ENCODE peak calls at places on chromosome X, in ten cellular contexts. One of them, this sample, is unnamed.

GRCh38 chrX:96480081-96480480 is 204.6 kb upstream of the DIAPH2 start:
- DNase-seq in mesendoderm: no peak
- DNase-seq in left ventricle myocardium inferior: no peak
- DNase-seq in choroid plexus epithelial cell: peak; percentile 37
- DNase-seq in esophagus squamous epithelium: no peak
- DNase-seq in RWPE2: no peak
- DNase-seq in CD4-positive, alpha-beta memory T cell: no peak
- DNase-seq in right lobe of liver: no peak
- DNase-seq in mesenchymal stem cell: peak; percentile 13
- DNase-seq in SK-N-SH: no peak
- DNase-seq in this sample: no peak

GRCh38 chrX:145751943-145752342 is 65.7 kb upstream of the SLITRK2 start:
- DNase-seq in mesendoderm: no peak
- DNase-seq in left ventricle myocardium inferior: no peak
- DNase-seq in choroid plexus epithelial cell: peak; percentile 0
- DNase-seq in esophagus squamous epithelium: no peak
- DNase-seq in RWPE2: no peak
- DNase-seq in CD4-positive, alpha-beta memory T cell: no peak
- DNase-seq in right lobe of liver: no peak
- DNase-seq in mesenchymal stem cell: no peak
- DNase-seq in SK-N-SH: no peak
- DNase-seq in this sample: no peak

GRCh38 chrX:36978886-36979285 is 29.3 kb upstream of the FAM47C start:
- DNase-seq in mesendoderm: no peak
- DNase-seq in left ventricle myocardium inferior: no peak
- DNase-seq in choroid plexus epithelial cell: peak; percentile 5
- DNase-seq in esophagus squamous epithelium: no peak
- DNase-seq in RWPE2: no peak
- DNase-seq in CD4-positive, alpha-beta memory T cell: no peak
- DNase-seq in right lobe of liver: no peak
- DNase-seq in mesenchymal stem cell: no peak
- DNase-seq in SK-N-SH: no peak
- DNase-seq in this sample: no peak

GRCh38 chrX:19964017-19964710 is 26.7 kb downstream of the BCLAF3 start:
- DNase-seq in mesendoderm: no peak
- DNase-seq in left ventricle myocardium inferior: no peak
- DNase-seq in choroid plexus epithelial cell: no peak
- DNase-seq in esophagus squamous epithelium: no peak
- DNase-seq in RWPE2: no peak
- DNase-seq in CD4-positive, alpha-beta memory T cell: no peak
- DNase-seq in right lobe of liver: no peak
- DNase-seq in mesenchymal stem cell: no peak
- DNase-seq in SK-N-SH: no peak
- DNase-seq in this sample: no peak

GRCh38 chrX:150777328-150777992 is 84.3 kb downstream of the MTMR1 start:
- DNase-seq in mesendoderm: no peak
- DNase-seq in left ventricle myocardium inferior: no peak
- DNase-seq in choroid plexus epithelial cell: no peak
- DNase-seq in esophagus squamous epithelium: no peak
- DNase-seq in RWPE2: no peak
- DNase-seq in CD4-positive, alpha-beta memory T cell: no peak
- DNase-seq in right lobe of liver: no peak
- DNase-seq in mesenchymal stem cell: no peak
- DNase-seq in SK-N-SH: no peak
- DNase-seq in this sample: no peak

GRCh38 chrX:28847423-28847822 is 260.2 kb downstream of the IL1RAPL1 start:
- DNase-seq in mesendoderm: peak; percentile 70
- DNase-seq in left ventricle myocardium inferior: peak; percentile 25
- DNase-seq in choroid plexus epithelial cell: peak; percentile 77
- DNase-seq in esophagus squamous epithelium: no peak
- DNase-seq in RWPE2: no peak
- DNase-seq in CD4-positive, alpha-beta memory T cell: no peak
- DNase-seq in right lobe of liver: no peak
- DNase-seq in mesenchymal stem cell: peak; percentile 17
- DNase-seq in SK-N-SH: no peak
- DNase-seq in this sample: no peak

GRCh38 chrX:37796805-37797204 is 16.9 kb downstream of the CYBB start:
- DNase-seq in mesendoderm: peak; percentile 32
- DNase-seq in left ventricle myocardium inferior: peak; percentile 13
- DNase-seq in choroid plexus epithelial cell: no peak
- DNase-seq in esophagus squamous epithelium: no peak
- DNase-seq in RWPE2: no peak
- DNase-seq in CD4-positive, alpha-beta memory T cell: no peak
- DNase-seq in right lobe of liver: no peak
- DNase-seq in mesenchymal stem cell: no peak
- DNase-seq in SK-N-SH: no peak
- DNase-seq in this sample: no peak

GRCh38 chrX:82765806-82766205 is 742.3 kb upstream of the POU3F4 start:
- DNase-seq in mesendoderm: no peak
- DNase-seq in left ventricle myocardium inferior: no peak
- DNase-seq in choroid plexus epithelial cell: peak; percentile 38
- DNase-seq in esophagus squamous epithelium: no peak
- DNase-seq in RWPE2: no peak
- DNase-seq in CD4-positive, alpha-beta memory T cell: no peak
- DNase-seq in right lobe of liver: no peak
- DNase-seq in mesenchymal stem cell: peak; percentile 4
- DNase-seq in SK-N-SH: no peak
- DNase-seq in this sample: peak; percentile 12

GRCh38 chrX:104679175-104679574 is 113.2 kb downstream of the IL1RAPL2 start:
- DNase-seq in mesendoderm: no peak
- DNase-seq in left ventricle myocardium inferior: no peak
- DNase-seq in choroid plexus epithelial cell: peak; percentile 1
- DNase-seq in esophagus squamous epithelium: no peak
- DNase-seq in RWPE2: no peak
- DNase-seq in CD4-positive, alpha-beta memory T cell: no peak
- DNase-seq in right lobe of liver: no peak
- DNase-seq in mesenchymal stem cell: peak; percentile 29
- DNase-seq in SK-N-SH: no peak
- DNase-seq in this sample: no peak

GRCh38 chrX:21813612-21814368 is 25.6 kb upstream of the MBTPS2 start:
- DNase-seq in mesendoderm: peak; percentile 39
- DNase-seq in left ventricle myocardium inferior: no peak
- DNase-seq in choroid plexus epithelial cell: no peak
- DNase-seq in esophagus squamous epithelium: no peak
- DNase-seq in RWPE2: no peak
- DNase-seq in CD4-positive, alpha-beta memory T cell: no peak
- DNase-seq in right lobe of liver: no peak
- DNase-seq in mesenchymal stem cell: no peak
- DNase-seq in SK-N-SH: no peak
- DNase-seq in this sample: no peak

GRCh38 chrX:65821721-65822496 is 154.5 kb downstream of the MSN start:
- DNase-seq in mesendoderm: peak; percentile 0
- DNase-seq in left ventricle myocardium inferior: peak; percentile 18
- DNase-seq in choroid plexus epithelial cell: no peak
- DNase-seq in esophagus squamous epithelium: no peak
- DNase-seq in RWPE2: no peak
- DNase-seq in CD4-positive, alpha-beta memory T cell: peak; percentile 22
- DNase-seq in right lobe of liver: peak; percentile 38
- DNase-seq in mesenchymal stem cell: no peak
- DNase-seq in SK-N-SH: no peak
- DNase-seq in this sample: peak; percentile 4

GRCh38 chrX:12315526-12315925 is 177.3 kb downstream of the FRMPD4 start:
- DNase-seq in mesendoderm: no peak
- DNase-seq in left ventricle myocardium inferior: no peak
- DNase-seq in choroid plexus epithelial cell: no peak
- DNase-seq in esophagus squamous epithelium: no peak
- DNase-seq in RWPE2: no peak
- DNase-seq in CD4-positive, alpha-beta memory T cell: no peak
- DNase-seq in right lobe of liver: no peak
- DNase-seq in mesenchymal stem cell: no peak
- DNase-seq in SK-N-SH: no peak
- DNase-seq in this sample: no peak

GRCh38 chrX:24963823-24964222 is 51.9 kb downstream of the ARX start:
- DNase-seq in mesendoderm: peak; percentile 59
- DNase-seq in left ventricle myocardium inferior: no peak
- DNase-seq in choroid plexus epithelial cell: peak; percentile 43
- DNase-seq in esophagus squamous epithelium: no peak
- DNase-seq in RWPE2: no peak
- DNase-seq in CD4-positive, alpha-beta memory T cell: no peak
- DNase-seq in right lobe of liver: no peak
- DNase-seq in mesenchymal stem cell: no peak
- DNase-seq in SK-N-SH: no peak
- DNase-seq in this sample: no peak

GRCh38 chrX:132532955-132533354 is 44.1 kb upstream of the MBNL3 start:
- DNase-seq in mesendoderm: no peak
- DNase-seq in left ventricle myocardium inferior: no peak
- DNase-seq in choroid plexus epithelial cell: peak; percentile 29
- DNase-seq in esophagus squamous epithelium: no peak
- DNase-seq in RWPE2: no peak
- DNase-seq in CD4-positive, alpha-beta memory T cell: no peak
- DNase-seq in right lobe of liver: no peak
- DNase-seq in mesenchymal stem cell: peak; percentile 71
- DNase-seq in SK-N-SH: no peak
- DNase-seq in this sample: no peak

GRCh38 chrX:150958177-150958576 is 25.0 kb upstream of the HMGB3 start:
- DNase-seq in mesendoderm: no peak
- DNase-seq in left ventricle myocardium inferior: no peak
- DNase-seq in choroid plexus epithelial cell: no peak
- DNase-seq in esophagus squamous epithelium: no peak
- DNase-seq in RWPE2: no peak
- DNase-seq in CD4-positive, alpha-beta memory T cell: no peak
- DNase-seq in right lobe of liver: no peak
- DNase-seq in mesenchymal stem cell: no peak
- DNase-seq in SK-N-SH: no peak
- DNase-seq in this sample: no peak

GRCh38 chrX:12798601-12799000 is 7.4 kb downstream of the PRPS2 start:
- DNase-seq in mesendoderm: no peak
- DNase-seq in left ventricle myocardium inferior: no peak
- DNase-seq in choroid plexus epithelial cell: peak; percentile 39
- DNase-seq in esophagus squamous epithelium: no peak
- DNase-seq in RWPE2: no peak
- DNase-seq in CD4-positive, alpha-beta memory T cell: no peak
- DNase-seq in right lobe of liver: no peak
- DNase-seq in mesenchymal stem cell: peak; percentile 79
- DNase-seq in SK-N-SH: no peak
- DNase-seq in this sample: no peak

DNA sequence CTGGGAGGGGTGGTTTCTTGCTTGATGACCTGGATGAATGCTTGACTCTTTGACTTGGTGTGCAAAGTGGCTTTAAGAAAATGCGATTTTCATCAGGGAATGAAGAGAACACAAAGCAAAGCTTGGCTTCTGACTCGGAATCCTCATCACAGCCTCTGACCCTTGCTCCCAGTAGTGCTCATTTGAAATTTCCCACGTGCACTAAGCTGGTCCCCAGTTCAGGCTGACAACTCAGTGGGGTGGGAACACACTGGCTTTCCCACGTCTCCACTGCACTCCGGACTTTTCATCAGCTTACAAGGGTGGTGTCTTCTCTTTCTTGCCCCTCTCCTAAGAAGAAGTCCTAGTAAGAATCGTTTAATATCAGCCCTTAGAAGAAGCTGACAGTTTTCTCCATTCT is 53.3 kb downstream of the HCCS start:
- DNase-seq in mesendoderm: no peak
- DNase-seq in left ventricle myocardium inferior: no peak
- DNase-seq in choroid plexus epithelial cell: no peak
- DNase-seq in esophagus squamous epithelium: no peak
- DNase-seq in RWPE2: no peak
- DNase-seq in CD4-positive, alpha-beta memory T cell: no peak
- DNase-seq in right lobe of liver: no peak
- DNase-seq in mesenchymal stem cell: no peak
- DNase-seq in SK-N-SH: no peak
- DNase-seq in this sample: no peak
- H3K4me3 ChIP-seq in mesendoderm: no peak overlapping the region
- H3K4me3 ChIP-seq in left ventricle myocardium inferior: no peak overlapping the region
- H3K4me3 ChIP-seq in choroid plexus epithelial cell: no peak overlapping the region
- H3K4me3 ChIP-seq in esophagus squamous epithelium: no peak overlapping the region
- H3K4me3 ChIP-seq in RWPE2: no peak overlapping the region
- H3K4me3 ChIP-seq in CD4-positive, alpha-beta memory T cell: no peak overlapping the region
- H3K4me3 ChIP-seq in right lobe of liver: no peak overlapping the region
- H3K4me3 ChIP-seq in mesenchymal stem cell: no peak overlapping the region
- H3K4me3 ChIP-seq in SK-N-SH: no peak overlapping the region
- H3K4me3 ChIP-seq in this sample: no peak overlapping the region

DNA sequence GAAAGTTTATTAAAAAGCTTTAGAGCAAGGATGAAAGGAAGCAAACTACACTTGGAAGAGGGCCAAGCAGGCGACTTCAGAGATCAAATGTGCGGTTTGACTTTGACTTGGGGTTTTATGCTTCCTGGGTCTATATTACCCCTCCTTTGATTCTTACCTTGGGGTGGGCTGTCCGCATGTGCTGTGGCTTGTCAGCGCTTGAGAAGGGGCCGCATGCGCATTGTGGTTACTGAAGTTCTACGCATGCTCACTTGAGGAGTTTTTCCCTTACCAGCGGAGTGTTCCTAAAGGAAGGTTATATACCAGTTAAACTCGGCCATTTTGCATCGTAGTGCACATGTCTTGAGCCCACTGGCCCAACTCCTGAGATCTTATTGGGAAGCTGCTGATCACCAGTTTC is 9.9 kb downstream of the ZNF157 start:
- DNase-seq in mesendoderm: no peak
- DNase-seq in left ventricle myocardium inferior: peak; percentile 16
- DNase-seq in choroid plexus epithelial cell: no peak
- DNase-seq in esophagus squamous epithelium: no peak
- DNase-seq in RWPE2: no peak
- DNase-seq in CD4-positive, alpha-beta memory T cell: peak; percentile 83
- DNase-seq in right lobe of liver: no peak
- DNase-seq in mesenchymal stem cell: no peak
- DNase-seq in SK-N-SH: no peak
- DNase-seq in this sample: peak; percentile 38
- H3K4me3 ChIP-seq in mesendoderm: no peak overlapping the region
- H3K4me3 ChIP-seq in left ventricle myocardium inferior: no peak overlapping the region
- H3K4me3 ChIP-seq in choroid plexus epithelial cell: no peak overlapping the region
- H3K4me3 ChIP-seq in esophagus squamous epithelium: no peak overlapping the region
- H3K4me3 ChIP-seq in RWPE2: no peak overlapping the region
- H3K4me3 ChIP-seq in CD4-positive, alpha-beta memory T cell: no peak overlapping the region
- H3K4me3 ChIP-seq in right lobe of liver: no peak overlapping the region
- H3K4me3 ChIP-seq in mesenchymal stem cell: no peak overlapping the region
- H3K4me3 ChIP-seq in SK-N-SH: no peak overlapping the region
- H3K4me3 ChIP-seq in this sample: no peak overlapping the region

GRCh38 chrX:9341305-9342201 is 123.3 kb upstream of the TBL1X start:
- DNase-seq in mesendoderm: peak; percentile 47
- DNase-seq in left ventricle myocardium inferior: peak; percentile 59
- DNase-seq in choroid plexus epithelial cell: peak; percentile 76
- DNase-seq in esophagus squamous epithelium: peak; percentile 23
- DNase-seq in RWPE2: no peak
- DNase-seq in CD4-positive, alpha-beta memory T cell: peak; percentile 67
- DNase-seq in right lobe of liver: peak; percentile 59
- DNase-seq in mesenchymal stem cell: peak; percentile 89
- DNase-seq in SK-N-SH: peak; percentile 63
- DNase-seq in this sample: no peak
- H3K4me3 ChIP-seq in mesendoderm: no peak overlapping the region
- H3K4me3 ChIP-seq in left ventricle myocardium inferior: peak overlapping the region; percentile 43
- H3K4me3 ChIP-seq in choroid plexus epithelial cell: peak overlapping the region; percentile 9
- H3K4me3 ChIP-seq in esophagus squamous epithelium: peak overlapping the region; percentile 15
- H3K4me3 ChIP-seq in RWPE2: no peak overlapping the region
- H3K4me3 ChIP-seq in CD4-positive, alpha-beta memory T cell: peak overlapping the region; percentile 4
- H3K4me3 ChIP-seq in right lobe of liver: peak overlapping the region; percentile 31
- H3K4me3 ChIP-seq in mesenchymal stem cell: no peak overlapping the region
- H3K4me3 ChIP-seq in SK-N-SH: peak overlapping the region; percentile 24
- H3K4me3 ChIP-seq in this sample: no peak overlapping the region

DNA sequence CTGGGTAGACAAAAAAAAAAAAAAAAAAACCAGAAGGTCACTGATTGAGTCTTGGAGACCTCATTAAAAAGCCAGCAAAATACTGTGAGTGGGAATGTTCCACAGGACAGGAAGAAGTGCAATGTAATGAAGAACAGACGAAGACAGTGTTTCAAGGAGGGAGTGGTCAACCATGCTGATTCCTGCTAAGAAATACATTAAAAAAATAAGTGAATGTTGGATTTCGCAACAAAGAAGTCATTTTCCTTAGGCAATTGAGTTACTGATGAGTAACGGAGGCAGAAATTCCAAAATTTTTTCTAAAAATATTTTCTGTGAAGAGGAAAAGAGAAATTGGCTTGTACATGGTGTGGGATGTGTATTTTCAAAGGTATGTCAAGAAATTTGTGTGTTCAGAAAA is 94.3 kb upstream of the FAM47B start:
- DNase-seq in mesendoderm: no peak
- DNase-seq in left ventricle myocardium inferior: no peak
- DNase-seq in choroid plexus epithelial cell: peak; percentile 38
- DNase-seq in esophagus squamous epithelium: no peak
- DNase-seq in RWPE2: no peak
- DNase-seq in CD4-positive, alpha-beta memory T cell: no peak
- DNase-seq in right lobe of liver: no peak
- DNase-seq in mesenchymal stem cell: no peak
- DNase-seq in SK-N-SH: no peak
- DNase-seq in this sample: no peak
- H3K4me3 ChIP-seq in mesendoderm: no peak overlapping the region
- H3K4me3 ChIP-seq in left ventricle myocardium inferior: no peak overlapping the region
- H3K4me3 ChIP-seq in choroid plexus epithelial cell: no peak overlapping the region
- H3K4me3 ChIP-seq in esophagus squamous epithelium: no peak overlapping the region
- H3K4me3 ChIP-seq in RWPE2: no peak overlapping the region
- H3K4me3 ChIP-seq in CD4-positive, alpha-beta memory T cell: no peak overlapping the region
- H3K4me3 ChIP-seq in right lobe of liver: no peak overlapping the region
- H3K4me3 ChIP-seq in mesenchymal stem cell: no peak overlapping the region
- H3K4me3 ChIP-seq in SK-N-SH: no peak overlapping the region
- H3K4me3 ChIP-seq in this sample: no peak overlapping the region